ENCODE peak calls at places on chromosomes 16 and 17, in four cellular contexts. One of them, this sample, is unnamed.
A peak's percentile ranks its signal among the peaks of the same experiment; 100 is the strongest.

GRCh38 chr17:62336527-62336926 is 43.8 kb upstream of the EFCAB3 start:
- DNase-seq in GM12878: no peak
- DNase-seq in H1: no peak
- DNase-seq in K562: no peak
- DNase-seq in this sample: no peak

GRCh38 chr17:63142836-63143235 is 176.8 kb downstream of the TANC2 start:
- DNase-seq in K562: no peak
- DNase-seq in H1: no peak
- DNase-seq in GM12878: no peak
- DNase-seq in this sample: no peak

GRCh38 chr17:74147436-74147835 is 56.0 kb upstream of the RPL38 start:
- DNase-seq in K562: no peak
- DNase-seq in H1: no peak
- DNase-seq in GM12878: no peak
- DNase-seq in this sample: no peak

GRCh38 chr16:28136751-28137434 is 73.4 kb upstream of the GSG1L start:
- DNase-seq in GM12878: no peak
- DNase-seq in K562: no peak
- DNase-seq in H1: no peak
- DNase-seq in this sample: no peak

GRCh38 chr16:70437017-70437581 is 1.8 kb downstream of the ST3GAL2 start:
- DNase-seq in H1: peak; percentile 67
- DNase-seq in GM12878: no peak
- DNase-seq in K562: peak; percentile 62
- DNase-seq in this sample: no peak

GRCh38 chr17:75557075-75557851 is 30.3 kb upstream of the MYO15B start:
- DNase-seq in GM12878: no peak
- DNase-seq in K562: peak; percentile 78
- DNase-seq in H1: no peak
- DNase-seq in this sample: no peak

GRCh38 chr16:25005445-25006306 is 9.5 kb downstream of the ARHGAP17 start:
- DNase-seq in H1: no peak
- DNase-seq in K562: no peak
- DNase-seq in GM12878: no peak
- DNase-seq in this sample: no peak

GRCh38 chr16:88636488-88637265 is 1.7 kb upstream of the IL17C start:
- DNase-seq in H1: no peak
- DNase-seq in GM12878: no peak
- DNase-seq in K562: no peak
- DNase-seq in this sample: no peak

GRCh38 chr17:57559634-57560387 is 185.3 kb downstream of the CCDC182 start:
- DNase-seq in GM12878: no peak
- DNase-seq in K562: no peak
- DNase-seq in H1: no peak
- DNase-seq in this sample: no peak

GRCh38 chr17:48725294-48726064 is 2.5 kb downstream of the PRAC2 start:
- DNase-seq in K562: no peak
- DNase-seq in H1: no peak
- DNase-seq in GM12878: no peak
- DNase-seq in this sample: no peak

GRCh38 chr16:55641430-55642056 is 14.2 kb upstream of the SLC6A2 start:
- DNase-seq in K562: no peak
- DNase-seq in H1: no peak
- DNase-seq in GM12878: no peak
- DNase-seq in this sample: no peak

GRCh38 chr16:66304151-66304550 is 62.3 kb upstream of the CDH5 start:
- DNase-seq in K562: no peak
- DNase-seq in GM12878: no peak
- DNase-seq in H1: no peak
- DNase-seq in this sample: no peak

GRCh38 chr17:42518046-42518754 is 17.8 kb upstream of the NAGLU start:
- DNase-seq in GM12878: no peak
- DNase-seq in K562: peak; percentile 37
- DNase-seq in H1: no peak
- DNase-seq in this sample: peak; percentile 79

DNA sequence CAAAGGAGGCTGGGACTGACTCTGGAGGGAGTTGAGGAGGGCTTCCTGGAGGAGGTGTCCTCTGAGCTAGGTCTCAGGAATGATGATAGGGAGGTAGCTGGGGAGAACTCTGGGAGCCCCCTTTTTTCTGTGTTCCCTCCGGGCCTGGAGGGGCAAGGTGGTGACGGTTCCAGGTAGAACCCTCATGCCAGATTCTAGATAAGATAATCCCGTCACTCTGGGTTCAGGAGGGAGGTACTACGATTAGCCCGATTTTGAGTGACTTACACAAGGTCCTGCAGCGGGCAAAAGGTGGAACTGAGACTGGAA is 18.7 kb upstream of the ADGRG3 start:
- DNase-seq in GM12878: no peak
- DNase-seq in H1: no peak
- DNase-seq in K562: no peak
- DNase-seq in this sample: no peak
- H3K4me1 ChIP-seq in GM12878: peaks cover 19% of the 10 kb centered on the region
- H3K4me1 ChIP-seq in H1: no peaks in the 10 kb centered on the region
- H3K4me1 ChIP-seq in K562: peaks cover 17% of the 10 kb centered on the region
- H3K4me1 ChIP-seq in this sample: no peaks in the 10 kb centered on the region

DNA sequence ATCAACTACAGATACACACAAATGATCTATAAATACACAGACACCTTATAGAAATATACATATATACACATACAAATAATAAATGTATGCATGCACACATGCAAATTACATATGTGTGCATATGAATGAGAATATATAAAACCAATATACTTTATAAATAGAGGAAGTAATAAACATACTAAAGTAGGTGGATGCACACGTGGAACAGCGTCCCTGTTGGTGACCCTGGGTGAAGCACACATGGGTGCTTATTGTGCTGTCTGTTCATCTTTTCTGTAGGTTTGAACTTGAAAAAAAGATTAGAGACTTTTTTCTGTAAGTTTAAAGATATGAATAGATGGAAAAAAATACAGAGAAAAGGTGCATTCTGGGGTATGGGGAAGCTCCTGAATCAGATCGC is 111.3 kb downstream of the SDR42E1 start:
- DNase-seq in K562: no peak
- DNase-seq in GM12878: no peak
- DNase-seq in H1: no peak
- DNase-seq in this sample: no peak
- TF ChIP-seq EGR1 in K562: no peak
- TF ChIP-seq EGR1 in GM12878: no peak
- TF ChIP-seq EGR1 in H1: no peak
- TF ChIP-seq EGR1 in this sample: no peak

DNA sequence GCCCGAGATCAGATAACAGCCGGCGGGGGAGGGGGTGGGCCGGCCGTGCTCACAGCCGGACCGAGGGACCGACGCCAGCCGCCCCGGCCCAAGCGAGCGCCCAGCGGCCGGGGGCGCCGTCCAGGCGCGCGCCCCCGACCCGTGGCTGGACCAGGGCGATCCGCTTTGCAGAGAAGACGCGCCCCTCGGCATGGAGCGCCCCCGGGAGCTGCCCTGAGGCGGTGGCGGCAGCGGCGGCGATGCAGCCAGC is 353 bp downstream of the KCNJ12 start:
- DNase-seq in GM12878: no peak
- DNase-seq in H1: no peak
- DNase-seq in K562: peak; percentile 80
- DNase-seq in this sample: no peak
- H3K4me1 ChIP-seq in GM12878: no peaks in the 10 kb centered on the region
- H3K4me1 ChIP-seq in H1: no peaks in the 10 kb centered on the region
- H3K4me1 ChIP-seq in K562: peaks cover 23% of the 10 kb centered on the region
- H3K4me1 ChIP-seq in this sample: peaks cover 7% of the 10 kb centered on the region

GRCh38 chr17:79625706-79626105 is 14.9 kb upstream of the RBFOX3 start:
- DNase-seq in GM12878: no peak
- DNase-seq in K562: no peak
- DNase-seq in H1: peak; percentile 41
- DNase-seq in this sample: no peak

GRCh38 chr17:79627184-79627765 is 16.4 kb upstream of the RBFOX3 start:
- DNase-seq in K562: no peak
- DNase-seq in H1: peak; percentile 41
- DNase-seq in GM12878: no peak
- DNase-seq in this sample: no peak

GRCh38 chr17:79624658-79625478 is 14.0 kb upstream of the RBFOX3 start:
- DNase-seq in GM12878: no peak
- DNase-seq in K562: no peak
- DNase-seq in H1: peak; percentile 28
- DNase-seq in this sample: no peak

GRCh38 chr17:79627766-79628690 is 17.2 kb upstream of the RBFOX3 start:
- DNase-seq in GM12878: no peak
- DNase-seq in K562: no peak
- DNase-seq in H1: peak; percentile 38
- DNase-seq in this sample: no peak

DNA sequence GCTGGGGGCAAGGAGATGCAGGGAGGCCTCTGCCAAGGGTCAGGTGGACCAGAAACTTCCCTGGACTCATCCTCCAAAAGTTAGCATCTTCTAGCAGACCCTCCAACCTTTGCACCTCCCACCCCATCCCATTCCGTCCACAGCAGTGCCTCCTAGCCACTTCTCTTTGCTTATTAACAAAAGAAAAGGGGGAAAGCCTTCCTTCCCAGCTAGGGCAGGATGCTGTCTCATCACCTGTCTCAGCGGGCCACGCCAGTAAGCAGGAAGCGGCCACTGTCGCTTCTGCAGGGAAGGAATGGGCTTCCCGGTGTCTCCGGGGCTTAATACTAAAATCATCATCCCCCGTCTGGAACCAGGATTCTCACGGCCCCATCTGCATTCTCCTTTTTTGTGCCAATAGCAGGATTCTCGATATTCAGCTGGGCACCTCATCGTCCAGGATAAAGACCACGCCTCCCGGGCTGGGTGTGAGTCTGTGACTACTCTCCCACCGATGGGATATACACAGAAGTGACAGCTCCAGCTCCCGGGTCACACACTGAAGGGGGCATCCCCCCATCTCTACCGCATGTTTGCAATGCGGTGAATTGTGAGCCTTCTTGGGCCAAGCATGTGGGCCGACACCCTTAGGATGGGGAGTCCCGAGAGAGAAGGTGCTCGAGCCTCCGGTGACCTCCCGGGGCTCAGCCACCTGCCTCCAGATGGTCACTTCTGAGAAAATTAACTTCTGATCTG is 15.5 kb upstream of the RBFOX3 start:
- DNase-seq in K562: no peak
- DNase-seq in H1: peak; percentile 49
- DNase-seq in GM12878: no peak
- DNase-seq in this sample: no peak
- TF ChIP-seq EGR1 in K562: no peak
- TF ChIP-seq EGR1 in H1: no peak
- TF ChIP-seq EGR1 in GM12878: no peak
- TF ChIP-seq EGR1 in this sample: no peak

GRCh38 chr17:4856271-4856936 is 23.3 kb downstream of the MINK1 start:
- DNase-seq in K562: no peak
- DNase-seq in GM12878: no peak
- DNase-seq in H1: no peak
- DNase-seq in this sample: no peak

GRCh38 chr17:4859816-4860625 is 26.9 kb downstream of the MINK1 start:
- DNase-seq in K562: no peak
- DNase-seq in H1: no peak
- DNase-seq in GM12878: no peak
- DNase-seq in this sample: no peak

GRCh38 chr17:4856937-4857314 is 23.8 kb downstream of the MINK1 start:
- DNase-seq in GM12878: no peak
- DNase-seq in K562: no peak
- DNase-seq in H1: no peak
- DNase-seq in this sample: no peak

GRCh38 chr17:4858880-4859260 is 25.7 kb downstream of the MINK1 start:
- DNase-seq in GM12878: no peak
- DNase-seq in H1: no peak
- DNase-seq in K562: no peak
- DNase-seq in this sample: no peak

DNA sequence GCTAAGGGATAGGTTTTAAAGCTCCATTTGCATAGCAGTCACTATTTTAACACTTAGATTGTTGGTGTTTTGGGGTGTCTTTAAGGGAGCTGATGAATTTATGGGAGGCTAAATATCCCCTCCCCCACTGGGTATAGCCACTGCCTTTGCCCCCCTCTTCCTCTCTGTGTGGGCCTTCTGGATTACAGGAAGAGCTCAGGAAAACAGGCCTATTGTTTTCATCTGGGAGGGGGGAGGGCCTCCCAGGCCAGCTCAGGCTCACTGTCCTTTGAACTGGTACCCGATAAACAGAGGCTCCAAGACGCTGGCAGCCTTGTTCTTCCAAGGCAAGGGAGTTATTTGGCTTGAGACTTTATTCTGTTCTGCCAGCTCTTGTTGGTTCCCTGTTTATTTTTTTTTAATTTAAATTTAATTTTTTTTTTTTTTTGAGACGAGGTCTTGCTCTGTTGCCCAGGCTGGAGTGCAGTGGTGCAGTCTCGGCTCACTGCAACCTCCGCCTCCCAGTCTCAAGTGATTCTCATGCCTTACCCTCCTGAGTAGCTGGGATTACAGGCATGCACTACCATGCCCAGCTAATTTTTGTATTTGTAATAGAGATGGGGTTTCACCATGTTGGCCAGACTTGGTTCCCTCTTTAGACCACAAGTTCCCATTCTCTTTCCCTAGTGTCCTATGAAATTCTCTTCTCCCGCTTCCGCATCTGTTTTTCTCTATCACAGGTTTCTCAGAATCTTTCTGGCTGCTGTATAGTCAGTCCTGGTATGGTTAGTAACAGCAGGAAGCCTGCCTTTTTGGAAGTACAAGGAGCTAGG is 25.1 kb downstream of the MINK1 start:
- DNase-seq in K562: no peak
- DNase-seq in H1: no peak
- DNase-seq in GM12878: no peak
- DNase-seq in this sample: no peak
- H3K4me1 ChIP-seq in K562: peaks cover 10% of the 10 kb centered on the region
- H3K4me1 ChIP-seq in H1: peaks cover 31% of the 10 kb centered on the region
- H3K4me1 ChIP-seq in GM12878: no peaks in the 10 kb centered on the region
- H3K4me1 ChIP-seq in this sample: peaks cover 36% of the 10 kb centered on the region

DNA sequence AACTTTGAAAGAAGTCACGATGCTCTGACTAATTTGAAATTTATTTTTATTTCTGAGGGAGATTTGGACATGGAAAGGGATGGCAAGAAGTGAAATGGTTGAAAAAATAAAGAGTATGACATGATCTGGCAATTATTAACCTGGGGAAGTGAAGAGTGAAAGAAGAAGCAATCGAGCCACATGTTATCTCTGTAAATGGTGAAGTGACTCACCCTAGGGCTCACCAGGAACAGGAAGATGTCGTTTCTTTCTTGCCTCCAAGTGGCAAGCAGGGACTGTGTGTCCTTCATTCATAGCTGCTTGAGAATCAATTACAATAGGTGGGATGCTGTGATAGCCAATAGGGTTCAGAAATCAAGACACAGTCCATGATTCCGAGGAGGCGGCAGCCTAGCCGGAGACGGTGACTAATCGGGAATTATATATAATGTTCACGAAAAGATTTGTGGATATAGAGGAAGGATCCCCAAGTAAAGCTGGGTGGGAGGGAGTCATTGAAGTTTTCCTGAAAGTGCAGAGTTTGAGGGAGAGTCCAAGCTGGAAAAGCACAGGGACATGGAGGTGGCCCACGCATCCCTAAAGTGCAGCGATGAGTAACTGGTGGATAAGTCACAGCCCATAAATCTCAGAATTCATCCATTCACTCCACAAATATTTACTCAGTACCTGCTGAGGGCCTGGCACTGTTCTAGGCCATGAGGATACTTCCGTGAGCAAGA is 18.2 kb upstream of the KRT20 start:
- DNase-seq in K562: peak; percentile 12
- DNase-seq in H1: no peak
- DNase-seq in GM12878: no peak
- DNase-seq in this sample: peak; percentile 90
- TF ChIP-seq EGR1 in K562: no peak
- TF ChIP-seq EGR1 in H1: no peak
- TF ChIP-seq EGR1 in GM12878: no peak
- TF ChIP-seq EGR1 in this sample: peak; percentile 87

This sample was measured in HCT116.